ENCODE peak calls at places on chromosomes 11 and 22, in five cellular contexts. X, E, T, Q and U are unnamed samples.

GRCh38 chr11:66080055-66080817 is 10.2 kb downstream of the PACS1 start:
- DNase-seq in Q (peak; percentile 69), E (no peak), X (peak; percentile 84), T (peak; percentile 73), U (no peak)

GRCh38 chr11:1767399-1768140 is 3.8 kb upstream of the CTSD start:
- DNase-seq in T (no peak), E (no peak), Q (peak; percentile 13), X (peak; percentile 17), U (no peak)

GRCh38 chr11:112345708-112346107 is 85.0 kb upstream of the PLET1 start:
- DNase-seq in Q (no peak), E (no peak), T (no peak), X (no peak), U (no peak)

GRCh38 chr11:125141686-125142535 is 22.6 kb upstream of the PKNOX2 start:
- DNase-seq in T (peak; percentile 14), E (no peak), X (no peak), Q (no peak), U (no peak)

GRCh38 chr11:8814209-8814922 is 96.6 kb upstream of the AKIP1 start:
- DNase-seq in Q (no peak), E (no peak), T (no peak), X (no peak), U (no peak)

GRCh38 chr11:87840786-87841185 is 334.5 kb downstream of the RAB38 start:
- DNase-seq in Q (no peak), X (no peak), E (no peak), T (no peak), U (no peak)

GRCh38 chr22:41900652-41901312 is 14.1 kb downstream of the SHISA8 start:
- DNase-seq in T (no peak), Q (no peak), X (no peak), E (no peak), U (no peak)

GRCh38 chr11:28318861-28319260 is 210.7 kb downstream of the METTL15 start:
- DNase-seq in E (no peak), Q (no peak), X (no peak), T (no peak), U (no peak)

GRCh38 chr11:123382555-123383074 is 47.5 kb upstream of the GRAMD1B start:
- DNase-seq in E (no peak), Q (no peak), T (no peak), X (no peak), U (no peak)

GRCh38 chr11:99766816-99767215 is 746.1 kb downstream of the CNTN5 start:
- DNase-seq in T (no peak), Q (no peak), X (no peak), E (no peak), U (no peak)

GRCh38 chr22:26770624-26771023 is 113.2 kb downstream of the MIAT start:
- DNase-seq in X (no peak), E (no peak), T (no peak), Q (no peak), U (no peak)

GRCh38 chr22:37443086-37443485 is 15.8 kb upstream of the ELFN2 start:
- DNase-seq in E (no peak), X (no peak), Q (no peak), T (no peak), U (no peak)

GRCh38 chr11:66186470-66186869 is 82.0 kb upstream of the RAB1B start:
- DNase-seq in T (no peak), Q (no peak), E (no peak), X (no peak), U (no peak)

GRCh38 chr11:120540744-120541143 is 29.2 kb downstream of the GRIK4 start:
- DNase-seq in Q (no peak), E (no peak), X (no peak), T (no peak), U (no peak)

GRCh38 chr11:3123761-3124733 is 41.1 kb downstream of the OSBPL5 start:
- DNase-seq in Q (peak; percentile 94), X (peak; percentile 97), T (peak; percentile 97), E (no peak), U (no peak)

GRCh38 chr22:45917146-45917545 is 59.8 kb downstream of the WNT7B start:
- DNase-seq in T (no peak), X (no peak), Q (no peak), E (no peak), U (no peak)

GRCh38 chr11:111115890-111116289 is 129.6 kb upstream of the POU2AF2 start:
- DNase-seq in Q (no peak), E (no peak), X (no peak), T (no peak), U (no peak)

GRCh38 chr11:107860688-107861087 is 2.1 kb upstream of the SLC35F2 start:
- DNase-seq in Q (no peak), E (no peak), T (no peak), X (no peak), U (no peak)

GRCh38 chr11:61309141-61309540 is 14.0 kb upstream of the VWCE start:
- DNase-seq in X (no peak), Q (no peak), E (no peak), T (no peak), U (no peak)

GRCh38 chr11:65429069-65429681 is 6.6 kb downstream of the NEAT1 start:
- DNase-seq in E (no peak), Q (peak; percentile 63), X (peak; percentile 33), T (no peak), U (no peak)

GRCh38 chr11:63802637-63803414 is 10.4 kb upstream of the SPINDOC start:
- DNase-seq in E (no peak), T (peak; percentile 55), X (no peak), Q (no peak), U (no peak)

GRCh38 chr11:69200331-69201047 is 44.8 kb downstream of the SMIM38 start:
- DNase-seq in Q (no peak), E (no peak), T (no peak), X (no peak), U (no peak)

GRCh38 chr11:39367526-39367925 is 2091.9 kb downstream of the LRRC4C start:
- DNase-seq in X (no peak), E (no peak), T (no peak), Q (no peak), U (no peak)

GRCh38 chr22:48944756-48945620 is 882.7 kb downstream of the BRD1 start:
- DNase-seq in X (peak; percentile 7), Q (no peak), E (no peak), T (no peak), U (no peak)

GRCh38 chr22:22694106-22694505 is 49.7 kb downstream of the GGTLC2 start:
- DNase-seq in X (no peak), T (no peak), Q (no peak), E (no peak), U (no peak)

GRCh38 chr22:46437990-46438389 is 99.4 kb downstream of the CELSR1 start:
- DNase-seq in E (no peak), X (no peak), Q (no peak), T (no peak), U (no peak)

GRCh38 chr11:68326334-68327215 is 14.2 kb downstream of the LRP5 start:
- DNase-seq in X (no peak), T (no peak), E (no peak), Q (no peak), U (no peak)

GRCh38 chr11:8728566-8728965 is 46.0 kb downstream of the RPL27A start:
- DNase-seq in X (no peak), T (no peak), Q (peak; percentile 78), E (no peak), U (no peak)

GRCh38 chr11:134069426-134069921 is 602 bp downstream of the JAM3 start:
- DNase-seq in T (no peak), X (no peak), Q (no peak), E (no peak), U (no peak)

GRCh38 chr11:131652231-131652630 is 281.8 kb downstream of the NTM start:
- DNase-seq in E (no peak), T (no peak), Q (no peak), X (no peak), U (no peak)

DNA sequence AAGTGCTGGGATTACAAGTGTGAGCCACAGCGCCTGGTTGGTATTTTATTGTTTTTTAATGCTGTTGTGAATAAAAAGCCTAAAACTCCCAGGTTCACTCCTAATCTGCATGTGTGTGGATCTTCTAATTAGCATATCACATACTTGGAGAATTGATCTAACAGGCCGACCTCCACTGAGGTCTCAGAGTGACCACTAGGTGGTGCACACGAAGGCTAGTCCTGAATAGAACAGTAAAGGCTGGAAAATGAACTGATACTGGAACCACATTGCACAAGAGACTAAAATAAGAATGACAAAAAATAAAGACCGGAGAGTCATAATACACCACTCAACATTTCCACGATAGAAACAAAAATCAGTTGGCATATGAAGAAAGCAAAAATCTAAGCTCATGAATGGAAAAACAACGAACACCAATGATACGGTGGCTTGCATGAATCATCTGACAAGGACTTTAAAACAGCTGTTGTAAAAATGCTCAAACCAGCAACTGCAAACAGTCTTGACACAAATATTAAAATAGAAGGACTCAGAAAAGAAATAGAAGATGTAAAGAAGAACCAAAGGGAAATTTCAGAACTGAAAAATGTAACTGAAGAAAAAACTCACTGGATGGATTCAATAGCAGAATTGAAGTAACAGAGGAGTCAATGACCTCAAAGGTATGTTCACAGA is 19.2 kb downstream of the PIM3 start:
- DNase-seq in X (peak; percentile 25), T (peak; percentile 36), E (no peak), Q (no peak), U (no peak)
- TF ChIP-seq CTCF in X (peak; percentile 31), T (peak; percentile 42), E (no peak), Q (peak; percentile 9), U (peak; percentile 63)

GRCh38 chr11:73596547-73596946 is 1.4 kb downstream of the FAM168A start:
- DNase-seq in X (no peak), Q (no peak), E (no peak), T (no peak), U (no peak)
- H3K4me3 ChIP-seq in X (peak overlapping the region; percentile 83), Q (peak overlapping the region; percentile 98), E (no peak overlapping the region), T (peak overlapping the region; percentile 89), U (peak overlapping the region; percentile 81)

GRCh38 chr11:11312738-11313137 is 40.3 kb downstream of the CSNK2A3 start:
- DNase-seq in T (no peak), E (no peak), Q (no peak), X (no peak), U (no peak)
- TF ChIP-seq CTCF in T (no peak), E (no peak), Q (no peak), X (no peak), U (no peak)

GRCh38 chr11:79377399-79377798 is 63.4 kb downstream of the TENM4 start:
- DNase-seq in E (no peak), T (no peak), X (no peak), Q (no peak), U (no peak)
- H3K4me3 ChIP-seq in E (no peak overlapping the region), T (no peak overlapping the region), X (no peak overlapping the region), Q (no peak overlapping the region), U (no peak overlapping the region)